ENCODE peak calls at places on chromosomes 3 and 15, in eight cellular contexts. F, S, K, B, O, Z, Q and A are unnamed samples.

GRCh38 chr15:92653836-92654524 is 1.6 kb downstream of the FAM174B start:
- DNase-seq in F (peak), S (no peak), K (peak), B (no peak), O (no peak), Z (no peak), Q (no peak), A (peak)

GRCh38 chr3:23594897-23595670 is 210.7 kb upstream of the UBE2E1 start:
- DNase-seq in F (no peak), S (no peak), K (no peak), B (no peak), O (no peak), Z (no peak), Q (no peak), A (no peak)

GRCh38 chr3:78765671-78766485 is 1001.9 kb downstream of the ROBO1 start:
- DNase-seq in F (no peak), S (no peak), K (no peak), B (no peak), O (no peak), Z (no peak), Q (no peak), A (no peak)

GRCh38 chr15:29822685-29823459 is 604 bp upstream of the TJP1 start:
- DNase-seq in F (peak), S (peak), K (no peak), B (no peak), O (peak), Z (peak), Q (no peak), A (peak)

GRCh38 chr15:83057002-83057401 is 10.1 kb downstream of the BTBD1 start:
- DNase-seq in F (no peak), S (no peak), K (no peak), B (no peak), O (no peak), Z (no peak), Q (no peak), A (no peak)

GRCh38 chr15:49832421-49832980 is 211.7 kb downstream of the DTWD1 start:
- DNase-seq in F (peak), S (no peak), K (peak), B (peak), O (no peak), Z (no peak), Q (no peak), A (no peak)

GRCh38 chr3:67662733-67663132 is 8.3 kb upstream of the SUCLG2 start:
- DNase-seq in F (no peak), S (no peak), K (no peak), B (no peak), O (no peak), Z (no peak), Q (no peak), A (no peak)

GRCh38 chr15:41331281-41331680 is 1.1 kb downstream of the OIP5 start:
- DNase-seq in F (no peak), S (no peak), K (no peak), B (no peak), O (no peak), Z (no peak), Q (no peak), A (no peak)

GRCh38 chr3:118110196-118110595 is 924.5 kb downstream of the IGSF11 start:
- DNase-seq in F (no peak), S (no peak), K (no peak), B (no peak), O (no peak), Z (no peak), Q (no peak), A (no peak)

GRCh38 chr3:197734667-197735318 is 1.9 kb downstream of the RUBCN start:
- DNase-seq in F (peak), S (no peak), K (no peak), B (no peak), O (no peak), Z (no peak), Q (peak), A (no peak)

GRCh38 chr15:77069521-77070121 is 1.3 kb downstream of the TSPAN3 start:
- DNase-seq in F (peak), S (no peak), K (no peak), B (no peak), O (no peak), Z (peak), Q (no peak), A (no peak)

GRCh38 chr15:48703544-48703943 is 58.0 kb upstream of the FBN1 start:
- DNase-seq in F (no peak), S (no peak), K (no peak), B (no peak), O (no peak), Z (no peak), Q (no peak), A (no peak)

GRCh38 chr3:45311327-45311726 is 77.0 kb upstream of the LARS2 start:
- DNase-seq in F (no peak), S (no peak), K (no peak), B (no peak), O (peak), Z (no peak), Q (no peak), A (no peak)

GRCh38 chr15:89148126-89148525 is 59.9 kb downstream of the ABHD2 start:
- DNase-seq in F (no peak), S (no peak), K (no peak), B (no peak), O (no peak), Z (no peak), Q (no peak), A (no peak)

GRCh38 chr3:111737712-111738097 is 121.4 kb upstream of the PHLDB2 start:
- DNase-seq in F (peak), S (no peak), K (no peak), B (no peak), O (no peak), Z (peak), Q (no peak), A (peak)

GRCh38 chr3:144429719-144430121 is 458.1 kb downstream of the DIPK2A start:
- DNase-seq in F (no peak), S (no peak), K (no peak), B (no peak), O (no peak), Z (no peak), Q (peak), A (no peak)

GRCh38 chr3:188253800-188254452 is 100.0 kb downstream of the LPP start:
- DNase-seq in F (no peak), S (no peak), K (no peak), B (no peak), O (no peak), Z (no peak), Q (no peak), A (no peak)

GRCh38 chr15:35252351-35252865 is 167.3 kb upstream of the NANOGP8 start:
- DNase-seq in F (no peak), S (no peak), K (peak), B (no peak), O (no peak), Z (no peak), Q (no peak), A (no peak)

GRCh38 chr3:30231277-30232141 is 374.9 kb upstream of the TGFBR2 start:
- DNase-seq in F (no peak), S (no peak), K (peak), B (no peak), O (no peak), Z (no peak), Q (no peak), A (no peak)

GRCh38 chr3:151445283-151446001 is 15.4 kb downstream of the IGSF10 start:
- DNase-seq in F (no peak), S (no peak), K (no peak), B (no peak), O (no peak), Z (no peak), Q (no peak), A (no peak)

GRCh38 chr3:13161021-13161759 is 88.0 kb upstream of the IQSEC1 start:
- DNase-seq in F (no peak), S (no peak), K (peak), B (no peak), O (no peak), Z (no peak), Q (no peak), A (peak)

GRCh38 chr15:64678126-64678819 is 97.1 kb downstream of the RBPMS2 start:
- DNase-seq in F (no peak), S (no peak), K (no peak), B (no peak), O (no peak), Z (no peak), Q (no peak), A (peak)

GRCh38 chr15:32685576-32685975 is 32.2 kb upstream of the GREM1 start:
- DNase-seq in F (no peak), S (no peak), K (no peak), B (no peak), O (no peak), Z (no peak), Q (no peak), A (no peak)

GRCh38 chr15:85688703-85689102 is 106.0 kb downstream of the KLHL25 start:
- DNase-seq in F (no peak), S (no peak), K (no peak), B (no peak), O (no peak), Z (no peak), Q (no peak), A (no peak)

GRCh38 chr15:66899555-66900350 is 165.6 kb upstream of the SMAD3 start:
- DNase-seq in F (no peak), S (no peak), K (no peak), B (no peak), O (peak), Z (no peak), Q (no peak), A (peak)

GRCh38 chr3:143307613-143308183 is 188.1 kb downstream of the CHST2 start:
- DNase-seq in F (no peak), S (peak), K (no peak), B (no peak), O (no peak), Z (peak), Q (peak), A (no peak)

GRCh38 chr15:77107531-77108355 is 36.8 kb upstream of the TSPAN3 start:
- DNase-seq in F (peak), S (peak), K (peak), B (peak), O (no peak), Z (peak), Q (no peak), A (peak)

GRCh38 chr3:10380906-10381795 is 60.2 kb upstream of the SEC13 start:
- DNase-seq in F (no peak), S (no peak), K (no peak), B (no peak), O (no peak), Z (no peak), Q (no peak), A (no peak)

GRCh38 chr3:123447749-123448502 is 964 bp downstream of the ADCY5 start:
- DNase-seq in F (peak), S (no peak), K (peak), B (no peak), O (no peak), Z (peak), Q (no peak), A (no peak)

GRCh38 chr3:50237754-50238548 is 1.9 kb downstream of the GNAI2 start:
- DNase-seq in F (peak), S (no peak), K (peak), B (no peak), O (peak), Z (peak), Q (peak), A (peak)

GRCh38 chr3:11002456-11002855 is 9.9 kb downstream of the SLC6A1 start:
- DNase-seq in F (no peak), S (no peak), K (no peak), B (no peak), O (no peak), Z (no peak), Q (no peak), A (no peak)

GRCh38 chr3:142072851-142073250 is 76.5 kb downstream of the TFDP2 start:
- DNase-seq in F (peak), S (no peak), K (no peak), B (no peak), O (no peak), Z (no peak), Q (no peak), A (no peak)

GRCh38 chr15:53310709-53311108 is 448.8 kb downstream of the WDR72 start:
- DNase-seq in F (no peak), S (no peak), K (no peak), B (no peak), O (no peak), Z (no peak), Q (no peak), A (no peak)

GRCh38 chr15:31442203-31443090 is 115.8 kb downstream of the KLF13 start:
- DNase-seq in F (no peak), S (peak), K (peak), B (no peak), O (no peak), Z (no peak), Q (no peak), A (no peak)

GRCh38 chr15:85474700-85475316 is 94.4 kb downstream of the AKAP13 start:
- DNase-seq in F (no peak), S (no peak), K (no peak), B (no peak), O (no peak), Z (no peak), Q (peak), A (no peak)

GRCh38 chr15:48170981-48171380 is 7.1 kb downstream of the MYEF2 start:
- DNase-seq in F (no peak), S (no peak), K (no peak), B (no peak), O (no peak), Z (no peak), Q (no peak), A (no peak)

GRCh38 chr15:49035825-49036224 is 10.4 kb downstream of the SECISBP2L start:
- DNase-seq in F (no peak), S (no peak), K (no peak), B (no peak), O (no peak), Z (no peak), Q (no peak), A (no peak)

GRCh38 chr3:132255041-132255745 is 62.0 kb upstream of the ACP3 start:
- DNase-seq in F (no peak), S (no peak), K (no peak), B (no peak), O (no peak), Z (no peak), Q (no peak), A (no peak)

DNA sequence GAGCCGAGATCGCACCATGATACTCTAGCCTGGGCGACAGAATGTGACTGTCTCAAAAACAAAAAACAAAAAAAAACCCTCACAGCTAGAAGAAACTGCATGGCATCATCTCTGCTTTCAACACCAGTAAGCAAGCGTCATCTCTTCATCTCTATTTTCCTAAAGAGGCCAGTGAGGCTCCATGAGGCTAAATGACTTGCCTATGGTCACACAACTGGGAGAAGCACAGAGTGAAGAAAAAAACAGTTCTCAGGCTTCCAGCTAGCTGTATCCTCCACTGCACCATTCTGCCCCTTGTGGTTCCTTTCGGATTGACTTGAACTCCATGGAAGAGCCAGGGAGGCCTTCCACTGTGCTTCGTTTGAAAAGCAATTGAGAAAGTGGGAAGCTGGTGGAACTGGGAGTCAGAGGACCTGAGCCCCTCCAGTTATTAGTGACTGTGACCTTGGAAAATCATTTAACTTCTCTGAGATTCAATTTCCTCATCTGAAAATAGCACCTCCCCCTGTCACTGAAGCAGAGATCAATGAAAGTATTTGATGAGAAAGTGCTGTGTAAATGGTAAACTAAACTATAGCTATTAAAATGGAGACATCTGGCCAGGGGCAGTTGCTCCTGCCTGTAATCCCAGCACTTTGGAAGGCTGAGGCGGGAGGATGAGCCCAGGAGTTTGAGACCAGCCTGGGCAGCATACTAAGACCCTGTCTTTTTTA is 32.1 kb upstream of the DENND4A start:
- DNase-seq in F (peak), S (peak), K (peak), B (no peak), O (no peak), Z (peak), Q (no peak), A (peak)
- TF ChIP-seq EP300 in F (no peak), S (no peak), K (no peak), B (no peak), O (no peak), Z (no peak), Q (no peak), A (no peak)

GRCh38 chr3:128590948-128591347 is 59.7 kb downstream of the RPN1 start:
- DNase-seq in F (no peak), S (no peak), K (no peak), B (no peak), O (no peak), Z (no peak), Q (no peak), A (no peak)
- TF ChIP-seq EP300 in F (no peak), S (no peak), K (no peak), B (no peak), O (no peak), Z (no peak), Q (no peak), A (no peak)

GRCh38 chr3:136280961-136281360 is 30.8 kb downstream of the PCCB start:
- DNase-seq in F (no peak), S (no peak), K (no peak), B (no peak), O (no peak), Z (no peak), Q (no peak), A (no peak)
- TF ChIP-seq EP300 in F (no peak), S (no peak), K (no peak), B (no peak), O (no peak), Z (no peak), Q (no peak), A (no peak)

GRCh38 chr3:121736112-121736511 is 13.4 kb downstream of the GOLGB1 start:
- DNase-seq in F (no peak), S (no peak), K (no peak), B (no peak), O (no peak), Z (no peak), Q (no peak), A (no peak)
- TF ChIP-seq EP300 in F (no peak), S (no peak), K (no peak), B (no peak), O (no peak), Z (no peak), Q (no peak), A (no peak)

GRCh38 chr3:161150001-161150525 is 44.9 kb upstream of the B3GALNT1 start:
- DNase-seq in F (no peak), S (no peak), K (no peak), B (no peak), O (no peak), Z (no peak), Q (no peak), A (no peak)

GRCh38 chr3:161148832-161149475 is 43.8 kb upstream of the B3GALNT1 start:
- DNase-seq in F (no peak), S (no peak), K (no peak), B (no peak), O (no peak), Z (no peak), Q (no peak), A (no peak)

GRCh38 chr3:161153480-161153879 is 48.3 kb upstream of the B3GALNT1 start:
- DNase-seq in F (no peak), S (no peak), K (no peak), B (no peak), O (no peak), Z (no peak), Q (no peak), A (no peak)

DNA sequence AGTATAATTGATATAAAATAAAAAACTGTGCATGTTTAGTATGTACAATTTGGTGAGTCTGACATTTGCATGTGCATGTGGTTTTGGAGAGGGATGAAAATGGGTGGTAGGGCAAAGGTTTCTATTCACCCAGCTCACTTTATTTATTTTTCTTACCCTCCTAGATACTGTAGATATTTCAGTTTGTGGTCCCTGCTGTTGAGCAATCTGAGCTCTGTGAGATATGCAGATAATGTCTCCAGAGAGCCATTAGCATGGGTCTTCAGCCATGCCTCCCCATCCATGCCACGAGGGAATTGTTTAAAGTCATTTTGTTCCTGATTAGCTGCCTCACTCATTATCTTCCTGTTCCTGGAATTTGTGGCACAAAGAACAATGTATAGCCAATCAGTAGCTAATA is 44.4 kb upstream of the B3GALNT1 start:
- DNase-seq in F (no peak), S (no peak), K (peak), B (no peak), O (no peak), Z (no peak), Q (no peak), A (no peak)
- TF ChIP-seq EP300 in F (no peak), S (no peak), K (no peak), B (no peak), O (no peak), Z (no peak), Q (no peak), A (no peak)

GRCh38 chr15:40296561-40297230 is 11.0 kb downstream of the PLCB2 start:
- DNase-seq in F (no peak), S (no peak), K (no peak), B (no peak), O (no peak), Z (no peak), Q (no peak), A (no peak)
- TF ChIP-seq EP300 in F (no peak), S (no peak), K (no peak), B (no peak), O (no peak), Z (no peak), Q (no peak), A (no peak)